ENCODE peak calls at places on chromosomes 6 and 20, in nine cellular contexts. One of them, this sample, is unnamed. For H3K27me3, the result is how much of the 10 kb centered on the place peaks cover.

GRCh38 chr6:53238311-53238710 is 89.7 kb upstream of the GCM1 start:
- DNase-seq in breast epithelium: no peak
- DNase-seq in upper lobe of left lung: no peak
- DNase-seq in CD4-positive, CD25-positive, alpha-beta regulatory T cell: no peak
- DNase-seq in RWPE2: no peak
- DNase-seq in mesendoderm: no peak
- DNase-seq in mammary epithelial cell: no peak
- DNase-seq in tibial nerve: no peak
- DNase-seq in HL-60: no peak
- DNase-seq in this sample: no peak

GRCh38 chr6:38177885-38178583 is 358.5 kb downstream of the ZFAND3 start:
- DNase-seq in breast epithelium: no peak
- DNase-seq in upper lobe of left lung: no peak
- DNase-seq in CD4-positive, CD25-positive, alpha-beta regulatory T cell: no peak
- DNase-seq in RWPE2: no peak
- DNase-seq in mesendoderm: no peak
- DNase-seq in mammary epithelial cell: no peak
- DNase-seq in tibial nerve: no peak
- DNase-seq in HL-60: no peak
- DNase-seq in this sample: no peak

GRCh38 chr6:11356404-11357155 is 124.1 kb upstream of the NEDD9 start:
- DNase-seq in breast epithelium: no peak
- DNase-seq in upper lobe of left lung: peak
- DNase-seq in CD4-positive, CD25-positive, alpha-beta regulatory T cell: peak
- DNase-seq in RWPE2: no peak
- DNase-seq in mesendoderm: no peak
- DNase-seq in mammary epithelial cell: no peak
- DNase-seq in tibial nerve: no peak
- DNase-seq in HL-60: no peak
- DNase-seq in this sample: no peak

GRCh38 chr6:56693246-56693607 is 50.5 kb upstream of the DST start:
- DNase-seq in breast epithelium: peak
- DNase-seq in upper lobe of left lung: peak
- DNase-seq in CD4-positive, CD25-positive, alpha-beta regulatory T cell: no peak
- DNase-seq in RWPE2: no peak
- DNase-seq in mesendoderm: no peak
- DNase-seq in mammary epithelial cell: peak
- DNase-seq in tibial nerve: peak
- DNase-seq in HL-60: no peak
- DNase-seq in this sample: no peak

GRCh38 chr20:62643521-62644043 is 1.3 kb downstream of the SLCO4A1 start:
- DNase-seq in breast epithelium: no peak
- DNase-seq in upper lobe of left lung: no peak
- DNase-seq in CD4-positive, CD25-positive, alpha-beta regulatory T cell: no peak
- DNase-seq in RWPE2: no peak
- DNase-seq in mesendoderm: no peak
- DNase-seq in mammary epithelial cell: no peak
- DNase-seq in tibial nerve: no peak
- DNase-seq in HL-60: no peak
- DNase-seq in this sample: no peak

GRCh38 chr20:62924567-62925419 is 1.5 kb downstream of the DIDO1 start:
- DNase-seq in breast epithelium: peak
- DNase-seq in upper lobe of left lung: peak
- DNase-seq in CD4-positive, CD25-positive, alpha-beta regulatory T cell: peak
- DNase-seq in RWPE2: peak
- DNase-seq in mesendoderm: no peak
- DNase-seq in mammary epithelial cell: peak
- DNase-seq in tibial nerve: no peak
- DNase-seq in HL-60: no peak
- DNase-seq in this sample: no peak

GRCh38 chr20:51156796-51157119 is 133.9 kb upstream of the KCNG1 start:
- DNase-seq in breast epithelium: no peak
- DNase-seq in upper lobe of left lung: no peak
- DNase-seq in CD4-positive, CD25-positive, alpha-beta regulatory T cell: no peak
- DNase-seq in RWPE2: no peak
- DNase-seq in mesendoderm: no peak
- DNase-seq in mammary epithelial cell: no peak
- DNase-seq in tibial nerve: no peak
- DNase-seq in HL-60: no peak
- DNase-seq in this sample: no peak

GRCh38 chr6:9494864-9495263 is 920.0 kb downstream of the TFAP2A start:
- DNase-seq in breast epithelium: no peak
- DNase-seq in upper lobe of left lung: no peak
- DNase-seq in CD4-positive, CD25-positive, alpha-beta regulatory T cell: no peak
- DNase-seq in RWPE2: no peak
- DNase-seq in mesendoderm: no peak
- DNase-seq in mammary epithelial cell: no peak
- DNase-seq in tibial nerve: no peak
- DNase-seq in HL-60: no peak
- DNase-seq in this sample: no peak

GRCh38 chr6:142746524-142746923 is 198.5 kb downstream of the HIVEP2 start:
- DNase-seq in breast epithelium: no peak
- DNase-seq in upper lobe of left lung: no peak
- DNase-seq in CD4-positive, CD25-positive, alpha-beta regulatory T cell: peak
- DNase-seq in RWPE2: no peak
- DNase-seq in mesendoderm: peak
- DNase-seq in mammary epithelial cell: no peak
- DNase-seq in tibial nerve: no peak
- DNase-seq in HL-60: no peak
- DNase-seq in this sample: peak

GRCh38 chr6:118813795-118814194 is 80.2 kb upstream of the ASF1A start:
- DNase-seq in breast epithelium: no peak
- DNase-seq in upper lobe of left lung: no peak
- DNase-seq in CD4-positive, CD25-positive, alpha-beta regulatory T cell: no peak
- DNase-seq in RWPE2: no peak
- DNase-seq in mesendoderm: no peak
- DNase-seq in mammary epithelial cell: peak
- DNase-seq in tibial nerve: no peak
- DNase-seq in HL-60: no peak
- DNase-seq in this sample: no peak

GRCh38 chr6:150599199-150600002 is at the start of gene PLEKHG1:
- DNase-seq in breast epithelium: peak
- DNase-seq in upper lobe of left lung: peak
- DNase-seq in CD4-positive, CD25-positive, alpha-beta regulatory T cell: peak
- DNase-seq in RWPE2: no peak
- DNase-seq in mesendoderm: peak
- DNase-seq in mammary epithelial cell: peak
- DNase-seq in tibial nerve: peak
- DNase-seq in HL-60: no peak
- DNase-seq in this sample: peak
- H3K27me3 ChIP-seq in breast epithelium: under half
- H3K27me3 ChIP-seq in upper lobe of left lung: under half
- H3K27me3 ChIP-seq in CD4-positive, CD25-positive, alpha-beta regulatory T cell: under half
- H3K27me3 ChIP-seq in RWPE2: under half
- H3K27me3 ChIP-seq in mesendoderm: under half
- H3K27me3 ChIP-seq in mammary epithelial cell: under half
- H3K27me3 ChIP-seq in tibial nerve: under half
- H3K27me3 ChIP-seq in HL-60: under half
- H3K27me3 ChIP-seq in this sample: half or more

DNA sequence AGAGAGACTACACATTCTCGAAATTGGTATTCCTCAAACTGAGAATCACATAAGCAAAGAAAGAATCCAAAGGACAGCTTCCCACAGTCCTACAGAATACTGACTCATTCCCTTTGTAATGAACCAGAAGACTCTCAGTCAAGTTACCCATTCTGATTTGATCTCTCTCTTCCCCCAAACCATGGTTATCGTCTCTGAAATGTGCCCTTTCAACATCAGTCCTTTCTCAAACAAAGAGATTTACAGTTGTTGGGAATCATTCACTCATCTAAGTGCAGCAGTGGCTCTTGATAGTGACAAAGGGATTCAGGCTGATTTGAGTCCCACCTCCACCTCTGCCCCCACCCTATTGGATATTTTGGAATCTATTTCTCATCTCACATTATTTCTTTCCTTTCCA is 15.0 kb upstream of the RSPO3 start:
- DNase-seq in breast epithelium: no peak
- DNase-seq in upper lobe of left lung: no peak
- DNase-seq in CD4-positive, CD25-positive, alpha-beta regulatory T cell: no peak
- DNase-seq in RWPE2: no peak
- DNase-seq in mesendoderm: no peak
- DNase-seq in mammary epithelial cell: no peak
- DNase-seq in tibial nerve: no peak
- DNase-seq in HL-60: no peak
- DNase-seq in this sample: no peak
- H3K27me3 ChIP-seq in breast epithelium: under half
- H3K27me3 ChIP-seq in upper lobe of left lung: under half
- H3K27me3 ChIP-seq in CD4-positive, CD25-positive, alpha-beta regulatory T cell: under half
- H3K27me3 ChIP-seq in RWPE2: under half
- H3K27me3 ChIP-seq in mesendoderm: under half
- H3K27me3 ChIP-seq in mammary epithelial cell: under half
- H3K27me3 ChIP-seq in tibial nerve: under half
- H3K27me3 ChIP-seq in HL-60: under half
- H3K27me3 ChIP-seq in this sample: under half

DNA sequence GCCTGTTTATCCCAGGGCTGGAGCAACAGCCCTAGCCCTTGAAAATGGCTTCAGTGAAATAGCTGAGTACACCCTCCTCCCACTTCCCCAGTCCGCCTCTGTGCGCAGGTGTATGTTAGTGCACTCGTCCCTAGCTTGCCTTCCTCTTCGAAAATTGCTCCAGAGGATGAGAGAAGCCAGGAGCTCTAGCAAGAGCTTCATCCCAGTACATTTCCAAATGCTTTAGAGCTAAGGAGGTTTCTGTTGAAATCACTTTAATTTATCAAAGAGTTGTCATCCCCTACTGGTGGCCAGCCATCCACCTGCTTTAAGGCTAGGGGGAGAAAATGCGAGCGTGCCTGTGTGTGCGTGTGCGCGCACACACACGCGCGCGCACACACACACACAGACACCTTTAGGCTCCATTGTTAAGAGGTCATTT is 5.4 kb upstream of the POU3F2 start:
- DNase-seq in breast epithelium: no peak
- DNase-seq in upper lobe of left lung: no peak
- DNase-seq in CD4-positive, CD25-positive, alpha-beta regulatory T cell: no peak
- DNase-seq in RWPE2: no peak
- DNase-seq in mesendoderm: peak
- DNase-seq in mammary epithelial cell: no peak
- DNase-seq in tibial nerve: no peak
- DNase-seq in HL-60: no peak
- DNase-seq in this sample: no peak
- H3K27me3 ChIP-seq in breast epithelium: under half
- H3K27me3 ChIP-seq in upper lobe of left lung: under half
- H3K27me3 ChIP-seq in CD4-positive, CD25-positive, alpha-beta regulatory T cell: under half
- H3K27me3 ChIP-seq in RWPE2: half or more
- H3K27me3 ChIP-seq in mesendoderm: half or more
- H3K27me3 ChIP-seq in mammary epithelial cell: half or more
- H3K27me3 ChIP-seq in tibial nerve: half or more
- H3K27me3 ChIP-seq in HL-60: half or more
- H3K27me3 ChIP-seq in this sample: half or more

GRCh38 chr6:39339557-39340555 is 17.4 kb upstream of the KCNK16 start:
- DNase-seq in breast epithelium: no peak
- DNase-seq in upper lobe of left lung: peak
- DNase-seq in CD4-positive, CD25-positive, alpha-beta regulatory T cell: no peak
- DNase-seq in RWPE2: no peak
- DNase-seq in mesendoderm: no peak
- DNase-seq in mammary epithelial cell: peak
- DNase-seq in tibial nerve: no peak
- DNase-seq in HL-60: no peak
- DNase-seq in this sample: no peak
- H3K27me3 ChIP-seq in breast epithelium: under half
- H3K27me3 ChIP-seq in upper lobe of left lung: under half
- H3K27me3 ChIP-seq in CD4-positive, CD25-positive, alpha-beta regulatory T cell: under half
- H3K27me3 ChIP-seq in RWPE2: under half
- H3K27me3 ChIP-seq in mesendoderm: under half
- H3K27me3 ChIP-seq in mammary epithelial cell: under half
- H3K27me3 ChIP-seq in tibial nerve: under half
- H3K27me3 ChIP-seq in HL-60: under half
- H3K27me3 ChIP-seq in this sample: under half

This sample was measured in BE2C.